ENCODE peak calls at places on chromosomes 6 and 20, in four cellular contexts. J is AG10803; P is activated naive CD4-positive, alpha-beta T cell; F is right atrium auricular region. Z is an unnamed sample.

GRCh38 chr6:158819213-158819976 is at the start of gene EZR:
- DNase-seq in J (peak), F (peak), P (peak), Z (no peak)

GRCh38 chr6:25156123-25156522 is 123.1 kb upstream of the CARMIL1 start:
- DNase-seq in P (no peak), J (peak), F (no peak), Z (no peak)

GRCh38 chr20:62088258-62089127 is 22.8 kb upstream of the TAF4 start:
- DNase-seq in P (no peak), F (no peak), J (peak), Z (no peak)

GRCh38 chr20:24951536-24952047 is 2.5 kb downstream of the CST7 start:
- DNase-seq in J (no peak), P (no peak), F (no peak), Z (no peak)

GRCh38 chr6:108113557-108114519 is 39.3 kb upstream of the OSTM1 start:
- DNase-seq in P (no peak), F (no peak), J (peak), Z (peak)

GRCh38 chr6:154460306-154461071 is 50.0 kb downstream of the CNKSR3 start:
- DNase-seq in F (no peak), J (peak), P (no peak), Z (no peak)

GRCh38 chr6:168514216-168514615 is 73.2 kb downstream of the SMOC2 start:
- DNase-seq in P (no peak), F (peak), J (no peak), Z (no peak)

GRCh38 chr6:147287869-147288271 is 83.7 kb downstream of the STXBP5 start:
- DNase-seq in J (peak), P (no peak), F (no peak), Z (no peak)

GRCh38 chr6:44009425-44010321 is 117.6 kb downstream of the MRPL14 start:
- DNase-seq in J (no peak), P (no peak), F (no peak), Z (peak)

GRCh38 chr6:36888654-36889481 is 3.1 kb downstream of the C6orf89 start:
- DNase-seq in P (no peak), J (no peak), F (no peak), Z (no peak)

GRCh38 chr6:121157913-121158312 is 176.4 kb downstream of the TBC1D32 start:
- DNase-seq in F (no peak), J (peak), P (no peak), Z (no peak)

Z was measured in G401.